ENCODE peak calls at places on chromosomes 1 and 21, in four cellular contexts. One of them, this sample, is unnamed.

GRCh38 chr1:88741413-88741812 is 57.3 kb downstream of the PKN2 start:
- DNase-seq in psoas muscle: no peak
- DNase-seq in brain microvascular endothelial cell: peak
- DNase-seq in Peyer's patch: no peak
- DNase-seq in this sample: no peak

GRCh38 chr1:220326578-220326977 is 54.3 kb upstream of the RAB3GAP2 start:
- DNase-seq in psoas muscle: no peak
- DNase-seq in brain microvascular endothelial cell: peak
- DNase-seq in Peyer's patch: no peak
- DNase-seq in this sample: no peak

GRCh38 chr1:1567831-1568380 is 6.8 kb downstream of the SSU72 start:
- DNase-seq in psoas muscle: no peak
- DNase-seq in brain microvascular endothelial cell: no peak
- DNase-seq in Peyer's patch: no peak
- DNase-seq in this sample: no peak

GRCh38 chr1:163820748-163821147 is 499.0 kb downstream of the NUF2 start:
- DNase-seq in psoas muscle: no peak
- DNase-seq in brain microvascular endothelial cell: no peak
- DNase-seq in Peyer's patch: no peak
- DNase-seq in this sample: no peak

GRCh38 chr1:149995927-149996326 is 14.6 kb downstream of the OTUD7B start:
- DNase-seq in psoas muscle: no peak
- DNase-seq in brain microvascular endothelial cell: peak
- DNase-seq in Peyer's patch: no peak
- DNase-seq in this sample: no peak

GRCh38 chr1:204453141-204453772 is 41.3 kb downstream of the PIK3C2B start:
- DNase-seq in psoas muscle: no peak
- DNase-seq in brain microvascular endothelial cell: no peak
- DNase-seq in Peyer's patch: no peak
- DNase-seq in this sample: no peak

GRCh38 chr1:153456396-153456795 is 4.1 kb downstream of the S100A7 start:
- DNase-seq in psoas muscle: no peak
- DNase-seq in brain microvascular endothelial cell: no peak
- DNase-seq in Peyer's patch: no peak
- DNase-seq in this sample: no peak

GRCh38 chr1:61424382-61424781 is 300.6 kb downstream of the TM2D1 start:
- DNase-seq in psoas muscle: no peak
- DNase-seq in brain microvascular endothelial cell: no peak
- DNase-seq in Peyer's patch: no peak
- DNase-seq in this sample: no peak

GRCh38 chr1:30612666-30613065 is 110.7 kb downstream of the MATN1 start:
- DNase-seq in psoas muscle: no peak
- DNase-seq in brain microvascular endothelial cell: no peak
- DNase-seq in Peyer's patch: no peak
- DNase-seq in this sample: no peak

GRCh38 chr1:230292739-230293720 is 133.1 kb downstream of the PGBD5 start:
- DNase-seq in psoas muscle: no peak
- DNase-seq in brain microvascular endothelial cell: no peak
- DNase-seq in Peyer's patch: no peak
- DNase-seq in this sample: no peak

GRCh38 chr1:194214735-194215134 is 1028.3 kb upstream of the B3GALT2 start:
- DNase-seq in psoas muscle: no peak
- DNase-seq in brain microvascular endothelial cell: no peak
- DNase-seq in Peyer's patch: no peak
- DNase-seq in this sample: no peak

GRCh38 chr1:54663723-54664122 is 22.1 kb downstream of the MROH7 start:
- DNase-seq in psoas muscle: no peak
- DNase-seq in brain microvascular endothelial cell: no peak
- DNase-seq in Peyer's patch: no peak
- DNase-seq in this sample: no peak

GRCh38 chr1:41918450-41919043 is at the start of gene HIVEP3:
- DNase-seq in psoas muscle: no peak
- DNase-seq in brain microvascular endothelial cell: no peak
- DNase-seq in Peyer's patch: no peak
- DNase-seq in this sample: no peak

GRCh38 chr1:77060000-77060399 is 159.2 kb downstream of the PIGK start:
- DNase-seq in psoas muscle: no peak
- DNase-seq in brain microvascular endothelial cell: no peak
- DNase-seq in Peyer's patch: no peak
- DNase-seq in this sample: no peak

GRCh38 chr1:182781849-182782586 is 7.6 kb upstream of the NPL start:
- DNase-seq in psoas muscle: peak
- DNase-seq in brain microvascular endothelial cell: peak
- DNase-seq in Peyer's patch: peak
- DNase-seq in this sample: no peak

GRCh38 chr1:164753521-164754077 is 194.6 kb downstream of the PBX1 start:
- DNase-seq in psoas muscle: no peak
- DNase-seq in brain microvascular endothelial cell: no peak
- DNase-seq in Peyer's patch: no peak
- DNase-seq in this sample: no peak

GRCh38 chr1:98870959-98871903 is 133.4 kb downstream of the PLPPR5 start:
- DNase-seq in psoas muscle: no peak
- DNase-seq in brain microvascular endothelial cell: peak
- DNase-seq in Peyer's patch: no peak
- DNase-seq in this sample: no peak

GRCh38 chr21:15363921-15364320 is 299.1 kb upstream of the NRIP1 start:
- DNase-seq in psoas muscle: no peak
- DNase-seq in brain microvascular endothelial cell: no peak
- DNase-seq in Peyer's patch: no peak
- DNase-seq in this sample: no peak

GRCh38 chr1:43987159-43988022 is 4.0 kb upstream of the CCDC24 start:
- DNase-seq in psoas muscle: no peak
- DNase-seq in brain microvascular endothelial cell: no peak
- DNase-seq in Peyer's patch: no peak
- DNase-seq in this sample: no peak

GRCh38 chr1:235657747-235658526 is 8.4 kb upstream of the GNG4 start:
- DNase-seq in psoas muscle: no peak
- DNase-seq in brain microvascular endothelial cell: no peak
- DNase-seq in Peyer's patch: no peak
- DNase-seq in this sample: no peak

GRCh38 chr1:115794976-115795375 is 26.5 kb upstream of the CASQ2 start:
- DNase-seq in psoas muscle: no peak
- DNase-seq in brain microvascular endothelial cell: no peak
- DNase-seq in Peyer's patch: no peak
- DNase-seq in this sample: no peak

GRCh38 chr1:113905435-113905861 is 322 bp downstream of the DCLRE1B start:
- DNase-seq in psoas muscle: no peak
- DNase-seq in brain microvascular endothelial cell: no peak
- DNase-seq in Peyer's patch: no peak
- DNase-seq in this sample: no peak

GRCh38 chr1:46039571-46040052 is 92.8 kb downstream of the PIK3R3 start:
- DNase-seq in psoas muscle: no peak
- DNase-seq in brain microvascular endothelial cell: no peak
- DNase-seq in Peyer's patch: no peak
- DNase-seq in this sample: no peak

GRCh38 chr1:206035027-206035426 is 11.3 kb upstream of the CTSE start:
- DNase-seq in psoas muscle: no peak
- DNase-seq in brain microvascular endothelial cell: no peak
- DNase-seq in Peyer's patch: peak
- DNase-seq in this sample: no peak

GRCh38 chr1:25106352-25106751 is 126.0 kb downstream of the SYF2 start:
- DNase-seq in psoas muscle: no peak
- DNase-seq in brain microvascular endothelial cell: no peak
- DNase-seq in Peyer's patch: no peak
- DNase-seq in this sample: no peak

GRCh38 chr1:224809137-224809536 is 120.3 kb upstream of the DNAH14 start:
- DNase-seq in psoas muscle: no peak
- DNase-seq in brain microvascular endothelial cell: no peak
- DNase-seq in Peyer's patch: no peak
- DNase-seq in this sample: no peak

GRCh38 chr1:91809267-91809666 is 76.7 kb downstream of the TGFBR3 start:
- DNase-seq in psoas muscle: no peak
- DNase-seq in brain microvascular endothelial cell: peak
- DNase-seq in Peyer's patch: no peak
- DNase-seq in this sample: no peak

GRCh38 chr1:193310569-193310968 is 124.2 kb upstream of the B3GALT2 start:
- DNase-seq in psoas muscle: no peak
- DNase-seq in brain microvascular endothelial cell: no peak
- DNase-seq in Peyer's patch: no peak
- DNase-seq in this sample: no peak

GRCh38 chr1:15409400-15410222 is at the start of gene EFHD2:
- DNase-seq in psoas muscle: peak
- DNase-seq in brain microvascular endothelial cell: peak
- DNase-seq in Peyer's patch: peak
- DNase-seq in this sample: no peak

GRCh38 chr1:157925419-157926166 is 67.9 kb upstream of the KIRREL1 start:
- DNase-seq in psoas muscle: no peak
- DNase-seq in brain microvascular endothelial cell: no peak
- DNase-seq in Peyer's patch: no peak
- DNase-seq in this sample: no peak

GRCh38 chr1:156652131-156652991 is 10.4 kb downstream of the BCAN start:
- DNase-seq in psoas muscle: no peak
- DNase-seq in brain microvascular endothelial cell: no peak
- DNase-seq in Peyer's patch: no peak
- DNase-seq in this sample: no peak

GRCh38 chr1:183139281-183139942 is 46.7 kb upstream of the LAMC2 start:
- DNase-seq in psoas muscle: no peak
- DNase-seq in brain microvascular endothelial cell: no peak
- DNase-seq in Peyer's patch: no peak
- DNase-seq in this sample: peak

GRCh38 chr21:17782051-17782450 is 37.1 kb downstream of the C21orf91 start:
- DNase-seq in psoas muscle: no peak
- DNase-seq in brain microvascular endothelial cell: no peak
- DNase-seq in Peyer's patch: no peak
- DNase-seq in this sample: no peak

GRCh38 chr1:21547876-21548275 is 38.7 kb downstream of the ALPL start:
- DNase-seq in psoas muscle: no peak
- DNase-seq in brain microvascular endothelial cell: no peak
- DNase-seq in Peyer's patch: no peak
- DNase-seq in this sample: no peak

GRCh38 chr1:21550097-21550496 is 40.9 kb downstream of the ALPL start:
- DNase-seq in psoas muscle: no peak
- DNase-seq in brain microvascular endothelial cell: no peak
- DNase-seq in Peyer's patch: no peak
- DNase-seq in this sample: no peak

GRCh38 chr1:21550866-21551475 is 41.7 kb downstream of the ALPL start:
- DNase-seq in psoas muscle: no peak
- DNase-seq in brain microvascular endothelial cell: no peak
- DNase-seq in Peyer's patch: no peak
- DNase-seq in this sample: no peak

GRCh38 chr1:21552715-21553114 is 43.5 kb downstream of the ALPL start:
- DNase-seq in psoas muscle: no peak
- DNase-seq in brain microvascular endothelial cell: peak
- DNase-seq in Peyer's patch: no peak
- DNase-seq in this sample: peak

GRCh38 chr1:21553116-21553926 is 44.1 kb downstream of the ALPL start:
- DNase-seq in psoas muscle: peak
- DNase-seq in brain microvascular endothelial cell: peak
- DNase-seq in Peyer's patch: no peak
- DNase-seq in this sample: peak
- TF ChIP-seq CTCF in psoas muscle: no peak
- TF ChIP-seq CTCF in brain microvascular endothelial cell: no peak
- TF ChIP-seq CTCF in Peyer's patch: no peak
- TF ChIP-seq CTCF in this sample: no peak

GRCh38 chr1:240115831-240116230 is 24.1 kb downstream of the FMN2 start:
- DNase-seq in psoas muscle: no peak
- DNase-seq in brain microvascular endothelial cell: no peak
- DNase-seq in Peyer's patch: no peak
- DNase-seq in this sample: no peak

GRCh38 chr1:240114222-240114621 is 22.5 kb downstream of the FMN2 start:
- DNase-seq in psoas muscle: no peak
- DNase-seq in brain microvascular endothelial cell: no peak
- DNase-seq in Peyer's patch: no peak
- DNase-seq in this sample: no peak

GRCh38 chr1:240109130-240109529 is 17.4 kb downstream of the FMN2 start:
- DNase-seq in psoas muscle: no peak
- DNase-seq in brain microvascular endothelial cell: no peak
- DNase-seq in Peyer's patch: no peak
- DNase-seq in this sample: no peak

GRCh38 chr1:240109920-240110685 is 18.4 kb downstream of the FMN2 start:
- DNase-seq in psoas muscle: no peak
- DNase-seq in brain microvascular endothelial cell: no peak
- DNase-seq in Peyer's patch: no peak
- DNase-seq in this sample: no peak

GRCh38 chr1:240111558-240111957 is 19.9 kb downstream of the FMN2 start:
- DNase-seq in psoas muscle: no peak
- DNase-seq in brain microvascular endothelial cell: no peak
- DNase-seq in Peyer's patch: no peak
- DNase-seq in this sample: no peak
- H3K27ac ChIP-seq in psoas muscle: no peak
- H3K27ac ChIP-seq in brain microvascular endothelial cell: no peak
- H3K27ac ChIP-seq in Peyer's patch: no peak
- H3K27ac ChIP-seq in this sample: no peak

DNA sequence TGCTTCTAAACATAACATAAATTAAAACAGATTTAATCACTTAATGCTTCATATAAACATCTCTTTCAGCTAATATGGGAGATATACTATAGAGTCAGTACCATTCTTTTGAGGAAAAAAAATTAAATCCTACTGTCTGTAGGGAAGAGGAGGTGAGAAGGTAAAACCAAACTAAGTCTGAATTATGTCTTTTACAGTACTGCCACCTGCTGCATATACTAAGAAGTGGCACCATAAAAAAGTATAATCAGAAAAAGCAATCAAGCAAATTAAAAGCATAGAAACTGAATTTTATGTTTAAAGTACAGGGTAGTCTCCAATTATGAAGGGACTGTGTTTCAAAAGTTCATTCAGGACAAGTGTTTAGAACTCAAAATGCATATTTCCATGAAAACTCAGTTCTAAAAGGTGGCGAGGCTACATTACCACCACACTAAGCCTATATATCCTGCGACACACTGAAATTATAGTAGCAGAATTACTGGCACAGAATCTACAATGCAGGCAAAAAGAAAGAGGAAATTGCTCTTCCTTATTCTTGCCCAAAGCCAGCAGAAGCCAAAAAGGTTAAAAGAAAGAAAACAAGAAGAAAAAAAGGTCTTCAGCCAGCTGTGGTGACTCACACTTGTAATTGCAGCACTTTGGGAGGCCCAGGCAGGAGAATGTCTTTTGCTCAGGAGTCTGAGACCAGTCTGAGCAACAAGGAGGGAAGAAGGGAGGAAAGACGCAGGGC is 9.0 kb downstream of the NSL1 start:
- DNase-seq in psoas muscle: no peak
- DNase-seq in brain microvascular endothelial cell: peak
- DNase-seq in Peyer's patch: no peak
- DNase-seq in this sample: no peak
- H3K4me3 ChIP-seq in psoas muscle: no peak
- H3K4me3 ChIP-seq in brain microvascular endothelial cell: no peak
- H3K4me3 ChIP-seq in Peyer's patch: no peak
- H3K4me3 ChIP-seq in this sample: no peak

DNA sequence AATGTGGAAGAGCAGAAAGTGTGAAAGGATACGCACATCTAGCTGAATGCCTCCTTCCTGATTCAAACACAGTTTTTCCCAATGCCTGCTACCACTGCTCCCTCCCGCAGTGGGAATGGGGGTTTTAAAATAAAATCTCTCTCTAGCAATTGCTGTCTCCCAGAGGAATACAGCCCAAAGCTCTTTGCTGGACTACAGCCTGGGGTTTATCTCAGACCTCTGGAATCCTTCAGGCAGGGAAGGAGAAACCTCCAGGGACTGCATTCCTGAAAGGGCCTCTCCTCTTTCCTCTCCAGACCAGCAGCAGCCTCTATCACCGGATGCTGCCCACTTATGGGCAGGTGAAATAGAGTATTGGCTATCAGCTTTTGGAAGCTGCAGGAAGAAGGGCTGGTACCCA is 6.3 kb downstream of the IER5 start:
- DNase-seq in psoas muscle: no peak
- DNase-seq in brain microvascular endothelial cell: peak
- DNase-seq in Peyer's patch: no peak
- DNase-seq in this sample: peak
- TF ChIP-seq CTCF in psoas muscle: no peak
- TF ChIP-seq CTCF in brain microvascular endothelial cell: no peak
- TF ChIP-seq CTCF in Peyer's patch: no peak
- TF ChIP-seq CTCF in this sample: no peak